ENCODE peak calls at places on chromosomes 1 and 21, in ten cellular contexts. E is A549, T is DND-41, N is mesenchymal stem cell, Y is IMR-90, F is HCT116, K is keratinocyte, H is fibroblast of lung, Q is SK-N-SH, B is K562. S is an unnamed sample. For H3K4me1, the result is how much of the 10 kb centered on the place peaks cover.

GRCh38 chr1:78658901-78659300 is 9.3 kb downstream of the IFI44 start:
- DNase-seq in K (no peak), Q (no peak), B (no peak), N (no peak), T (no peak), Y (peak), E (no peak), H (peak), F (no peak), S (no peak)

GRCh38 chr1:70353641-70354331 is 736 bp downstream of the ANKRD13C start:
- DNase-seq in F (no peak), Q (no peak), K (no peak), T (no peak), Y (peak), H (peak), N (peak), B (peak), E (peak), S (peak)

GRCh38 chr1:63929106-63929478 is 155.3 kb downstream of the ROR1 start:
- DNase-seq in B (no peak), T (no peak), E (no peak), K (no peak), N (peak), Q (no peak), H (peak), F (no peak), Y (no peak), S (peak)

GRCh38 chr21:26077523-26077922 is 93.0 kb downstream of the APP start:
- DNase-seq in E (no peak), K (no peak), F (no peak), N (no peak), Q (no peak), Y (peak), B (no peak), H (peak), T (no peak), S (no peak)

GRCh38 chr1:157045251-157046218 is at the start of gene ARHGEF11:
- DNase-seq in F (peak), Y (peak), N (peak), Q (peak), K (peak), B (peak), T (no peak), E (peak), H (peak), S (peak)

GRCh38 chr21:42668620-42669019 is 15.2 kb downstream of the PDE9A start:
- DNase-seq in H (no peak), Q (no peak), T (no peak), E (no peak), F (no peak), Y (no peak), N (no peak), B (no peak), K (no peak), S (no peak)

GRCh38 chr1:201184734-201185453 is 5.7 kb upstream of the IGFN1 start:
- DNase-seq in E (peak), F (peak), K (no peak), T (no peak), Y (peak), H (peak), Q (peak), B (peak), N (peak), S (peak)

GRCh38 chr1:31912087-31912780 is 25.9 kb downstream of the PTP4A2 start:
- DNase-seq in H (no peak), B (no peak), T (no peak), K (no peak), N (no peak), Q (no peak), F (no peak), Y (no peak), E (no peak), S (no peak)

GRCh38 chr1:160777486-160778089 is 18.4 kb upstream of the LY9 start:
- DNase-seq in E (peak), K (no peak), B (peak), Y (no peak), N (peak), F (peak), T (peak), Q (peak), H (no peak), S (peak)

GRCh38 chr1:6631058-6631457 is 6.4 kb downstream of the THAP3 start:
- DNase-seq in E (no peak), H (no peak), B (no peak), N (no peak), Q (no peak), Y (no peak), K (no peak), T (no peak), F (no peak), S (no peak)

GRCh38 chr1:936348-936747 is 12.6 kb downstream of the SAMD11 start:
- DNase-seq in Q (no peak), B (no peak), T (no peak), Y (no peak), H (no peak), E (no peak), F (no peak), K (no peak), N (no peak), S (no peak)

GRCh38 chr1:10444795-10445397 is 4.9 kb upstream of the CORT start:
- DNase-seq in E (no peak), T (no peak), B (no peak), N (no peak), Q (no peak), Y (no peak), F (no peak), K (no peak), H (no peak), S (peak)

GRCh38 chr1:88612783-88613182 is 71.3 kb upstream of the PKN2 start:
- DNase-seq in H (no peak), B (no peak), F (peak), T (no peak), N (no peak), Y (no peak), E (no peak), K (no peak), Q (no peak), S (no peak)

GRCh38 chr1:187498028-187498427 is 669.3 kb downstream of the PLA2G4A start:
- DNase-seq in E (no peak), B (no peak), Y (no peak), T (no peak), K (no peak), F (no peak), Q (no peak), H (no peak), N (no peak), S (no peak)

GRCh38 chr1:30708361-30708728 is 15.0 kb downstream of the MATN1 start:
- DNase-seq in N (no peak), K (no peak), Q (no peak), B (no peak), T (no peak), H (no peak), Y (no peak), F (no peak), E (no peak), S (peak)

GRCh38 chr1:61241411-61241838 is 159.1 kb downstream of the NFIA start:
- DNase-seq in F (no peak), Q (no peak), E (no peak), Y (no peak), N (no peak), H (peak), T (no peak), B (no peak), K (no peak), S (peak)

DNA sequence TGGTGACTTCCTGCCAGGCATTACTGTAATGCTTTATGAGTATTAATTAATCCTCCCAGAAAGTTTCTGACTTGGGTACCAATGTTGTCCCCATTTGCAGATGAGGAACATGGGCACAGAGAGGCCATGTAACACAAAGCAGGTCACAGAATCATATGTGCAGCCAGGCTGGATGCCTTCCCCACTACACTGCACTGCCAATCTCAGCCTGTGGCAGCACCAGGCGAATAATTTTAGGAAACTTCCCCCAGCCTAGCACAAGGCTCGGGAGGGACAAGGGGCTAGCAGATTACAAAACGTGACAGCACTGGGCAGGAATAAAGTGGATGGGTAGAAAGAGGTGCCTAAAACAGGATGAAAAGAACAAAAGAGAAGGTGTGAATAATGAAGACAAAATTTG is 331.7 kb upstream of the PROX1 start:
- DNase-seq in K (no peak), H (no peak), B (no peak), F (no peak), N (no peak), T (no peak), E (no peak), Y (no peak), Q (no peak), S (no peak)
- H3K4me2 ChIP-seq in K (no peak), H (no peak), B (no peak), F (no peak), N (no peak), T (no peak), E (no peak), Y (no peak), Q (no peak), S (no peak)

GRCh38 chr1:27568247-27569087 is 35.5 kb downstream of the AHDC1 start:
- DNase-seq in H (peak), Y (peak), E (peak), K (peak), N (peak), Q (peak), F (peak), T (peak), B (peak), S (peak)

GRCh38 chr1:27567931-27568246 is 36.1 kb downstream of the AHDC1 start:
- DNase-seq in Q (no peak), N (no peak), K (no peak), H (no peak), Y (no peak), B (no peak), T (no peak), F (no peak), E (no peak), S (no peak)

GRCh38 chr1:27569506-27570382 is 34.2 kb downstream of the AHDC1 start:
- DNase-seq in N (no peak), E (no peak), K (no peak), Y (no peak), T (no peak), H (no peak), Q (no peak), F (no peak), B (peak), S (no peak)

GRCh38 chr1:27570383-27570755 is 33.6 kb downstream of the AHDC1 start:
- DNase-seq in E (no peak), Y (no peak), T (no peak), H (no peak), N (no peak), B (no peak), F (no peak), K (no peak), Q (no peak), S (no peak)

DNA sequence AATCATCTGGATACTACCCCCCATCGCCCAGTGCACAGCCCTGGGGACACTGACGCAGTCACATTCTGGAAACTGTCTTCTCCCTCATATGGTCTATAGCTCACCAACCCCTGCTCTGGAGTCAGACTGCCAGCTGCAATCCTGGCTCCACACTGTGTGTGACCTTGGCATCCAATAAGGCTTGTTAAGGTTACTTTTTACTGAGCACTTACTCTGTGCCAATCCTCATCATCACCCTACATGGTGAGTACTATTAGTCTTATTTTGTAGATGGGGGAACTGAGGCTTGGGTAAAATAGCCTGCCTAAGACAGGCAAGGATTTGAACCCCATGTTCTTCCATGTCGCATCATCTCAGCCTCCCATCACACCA is 34.9 kb downstream of the AHDC1 start:
- DNase-seq in Y (no peak), T (no peak), N (peak), H (peak), F (no peak), K (no peak), Q (no peak), B (no peak), E (no peak), S (peak)
- H3K4me3 ChIP-seq in Y (no peak), T (no peak), N (no peak), H (no peak), F (peak), K (no peak), Q (no peak), B (no peak), E (peak), S (peak)

GRCh38 chr21:33540711-33541104 is 1.2 kb downstream of the GART start:
- DNase-seq in F (no peak), B (no peak), E (no peak), K (no peak), Y (no peak), T (no peak), N (no peak), Q (no peak), H (no peak), S (no peak)

GRCh38 chr21:33542640-33543504 is at the start of gene SON:
- DNase-seq in Y (peak), N (peak), F (peak), H (peak), T (peak), E (peak), Q (peak), B (peak), K (peak), S (peak)

GRCh38 chr21:33541105-33541711 is 709 bp downstream of the GART start:
- DNase-seq in Q (no peak), H (peak), K (no peak), B (peak), F (no peak), N (peak), Y (peak), E (no peak), T (peak), S (peak)

GRCh38 chr21:33543505-33544129 is 779 bp downstream of the SON start:
- DNase-seq in T (no peak), K (no peak), B (no peak), Q (no peak), N (no peak), H (no peak), F (no peak), E (no peak), Y (no peak), S (peak)

DNA sequence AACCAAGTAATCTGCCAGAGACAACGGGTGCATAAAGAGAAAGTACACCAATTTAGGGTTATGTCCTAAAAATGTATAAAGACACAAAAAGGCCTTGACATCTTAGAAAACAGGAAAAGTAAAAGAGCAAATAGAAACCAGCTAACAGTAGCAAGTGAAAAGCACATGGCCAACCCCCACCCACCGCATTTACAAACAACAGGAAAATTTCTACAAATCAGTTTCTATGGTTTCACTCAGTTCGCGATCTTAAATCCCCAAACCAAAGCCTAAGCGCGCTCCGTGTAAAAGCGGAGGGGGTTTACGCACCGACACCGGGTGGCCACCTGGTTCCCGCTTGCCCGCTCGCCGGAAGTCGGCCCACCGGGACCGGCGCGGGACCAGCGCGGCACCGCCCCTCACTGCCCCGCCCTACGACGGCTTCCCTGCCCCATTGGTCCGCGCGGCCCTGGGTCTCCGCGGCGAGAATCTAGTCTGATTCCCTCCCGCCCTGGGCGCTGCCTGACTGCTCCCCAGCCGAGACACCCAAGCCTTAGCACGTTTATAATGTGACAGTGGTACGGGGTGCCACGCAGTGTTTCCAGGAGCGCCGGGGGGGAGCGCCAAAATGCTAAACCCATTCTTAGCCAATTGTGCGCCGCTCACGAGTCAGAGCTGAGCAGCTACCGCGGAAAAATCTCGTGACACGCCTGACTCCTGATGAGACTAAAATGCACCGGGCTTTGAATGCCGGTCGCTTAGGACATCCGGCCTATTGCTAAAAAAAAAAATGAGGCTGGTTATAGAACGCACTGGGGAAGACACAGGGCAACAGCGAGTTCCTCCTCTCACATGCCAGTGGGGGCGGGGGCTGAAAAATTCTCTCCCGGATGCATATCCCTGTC is at the start of gene GART:
- DNase-seq in Q (peak), E (peak), K (no peak), H (peak), N (peak), F (peak), B (peak), Y (peak), T (peak), S (peak)
- H3K4me1 ChIP-seq in Q (under half), E (under half), K (under half), H (under half), N (under half), F (under half), B (under half), Y (under half), T (half or more), S (under half)

GRCh38 chr1:2411801-2412394 is 466 bp downstream of the PEX10 start:
- DNase-seq in H (no peak), E (peak), B (peak), F (no peak), Y (no peak), Q (no peak), N (peak), K (no peak), T (no peak), S (peak)

GRCh38 chr1:2408456-2408855 is 3.9 kb downstream of the PEX10 start:
- DNase-seq in B (no peak), Q (no peak), K (no peak), E (no peak), T (no peak), H (no peak), Y (no peak), N (no peak), F (no peak), S (no peak)

GRCh38 chr1:2408859-2409276 is 3.5 kb downstream of the PEX10 start:
- DNase-seq in F (no peak), K (no peak), Q (no peak), T (no peak), Y (no peak), H (no peak), E (no peak), B (no peak), N (no peak), S (no peak)

GRCh38 chr1:2407991-2408275 is 4.4 kb downstream of the PEX10 start:
- DNase-seq in B (no peak), F (no peak), H (no peak), K (no peak), N (no peak), T (no peak), Y (no peak), Q (no peak), E (no peak), S (no peak)

DNA sequence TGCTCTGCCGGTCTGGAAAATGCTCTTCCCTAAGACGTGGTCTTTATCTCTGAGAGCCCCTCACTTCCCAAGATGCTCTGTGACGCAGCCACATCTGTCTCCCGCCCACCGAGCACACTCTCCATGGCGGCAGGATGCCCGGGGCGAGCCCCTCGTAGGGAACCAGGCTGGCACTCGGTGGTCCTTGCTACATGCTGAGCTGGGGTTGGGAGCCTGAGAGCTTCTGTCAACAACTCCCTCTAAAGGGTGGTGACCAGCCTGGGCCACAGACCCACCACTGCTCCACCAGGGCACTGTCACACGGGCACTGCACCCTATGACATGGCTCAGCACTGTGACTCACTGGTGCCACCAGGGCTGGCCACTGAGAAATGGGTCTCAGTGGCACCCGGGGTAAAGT is 2.6 kb downstream of the PEX10 start:
- DNase-seq in B (no peak), E (no peak), T (no peak), Y (no peak), N (no peak), K (no peak), H (no peak), F (no peak), Q (no peak), S (no peak)
- H3K4me2 ChIP-seq in B (no peak), E (no peak), T (no peak), Y (no peak), N (no peak), K (no peak), H (no peak), F (no peak), Q (no peak), S (no peak)